ENCODE peak calls at places on chromosomes 7 and 10, in eight cellular contexts. D is suprapubic skin, O is upper lobe of left lung, Z is sigmoid colon, T is stomach, V is prostate gland, L is transverse colon, G is HCT116. M is an unnamed sample. For H3K9me3, the result is how much of the 10 kb centered on the place peaks cover.

GRCh38 chr10:102230264-102230860 is 4.3 kb downstream of the ELOVL3 start:
- DNase-seq in V (peak), G (peak), Z (no peak), L (peak), O (peak), D (no peak), T (peak), M (no peak)

GRCh38 chr7:77247206-77247850 is 47.7 kb upstream of the FGL2 start:
- DNase-seq in L (peak), Z (no peak), T (peak), G (peak), V (peak), O (no peak), D (peak), M (peak)

GRCh38 chr7:34821965-34822558 is 164.0 kb downstream of the NPSR1 start:
- DNase-seq in L (no peak), G (no peak), V (no peak), T (no peak), D (no peak), O (no peak), Z (no peak), M (no peak)

GRCh38 chr7:152089183-152089582 is 63.7 kb downstream of the GALNT11 start:
- DNase-seq in Z (no peak), D (no peak), V (no peak), G (no peak), L (no peak), O (no peak), T (no peak), M (no peak)

GRCh38 chr10:62527019-62527827 is 153.1 kb downstream of the ZNF365 start:
- DNase-seq in V (no peak), O (no peak), L (peak), G (no peak), Z (no peak), T (no peak), D (no peak), M (no peak)

GRCh38 chr7:148894596-148894995 is 10.5 kb upstream of the EZH2 start:
- DNase-seq in O (no peak), Z (no peak), G (no peak), L (no peak), D (no peak), V (no peak), T (no peak), M (no peak)

GRCh38 chr7:46494441-46494840 is 573.4 kb upstream of the IGFBP3 start:
- DNase-seq in V (no peak), T (no peak), O (no peak), L (no peak), G (no peak), D (no peak), Z (no peak), M (no peak)

GRCh38 chr7:131792311-131792710 is 235.9 kb upstream of the PODXL start:
- DNase-seq in Z (no peak), O (no peak), G (no peak), L (no peak), D (no peak), T (no peak), V (no peak), M (no peak)

GRCh38 chr10:19767876-19768275 is 48.4 kb upstream of the PLXDC2 start:
- DNase-seq in L (no peak), D (no peak), T (no peak), G (no peak), O (no peak), Z (no peak), V (no peak), M (no peak)

GRCh38 chr7:16063691-16064090 is 357.6 kb downstream of the CRPPA start:
- DNase-seq in O (no peak), L (no peak), Z (no peak), D (no peak), V (no peak), G (no peak), T (no peak), M (no peak)

GRCh38 chr7:33669251-33669670 is 236.1 kb upstream of the BMPER start:
- DNase-seq in L (no peak), O (no peak), D (no peak), Z (no peak), V (no peak), G (no peak), T (no peak), M (no peak)

GRCh38 chr10:28734940-28735759 is 57.8 kb downstream of the BAMBI start:
- DNase-seq in L (no peak), O (no peak), Z (no peak), T (no peak), V (no peak), G (peak), D (no peak), M (no peak)

GRCh38 chr10:100184426-100185219 is 1.2 kb downstream of the ERLIN1 start:
- DNase-seq in D (no peak), G (peak), L (no peak), V (no peak), T (no peak), Z (no peak), O (no peak), M (no peak)

GRCh38 chr7:25318077-25318476 is 89.8 kb upstream of the NPVF start:
- DNase-seq in V (no peak), G (no peak), Z (no peak), L (no peak), T (no peak), O (no peak), D (no peak), M (no peak)

GRCh38 chr7:73727963-73728362 is 8.5 kb upstream of the STX1A start:
- DNase-seq in T (no peak), V (no peak), O (no peak), D (no peak), G (no peak), Z (no peak), L (no peak), M (no peak)

GRCh38 chr10:7090529-7090928 is 320.3 kb downstream of the SFMBT2 start:
- DNase-seq in L (no peak), D (no peak), T (no peak), G (no peak), O (no peak), Z (peak), V (peak), M (no peak)

GRCh38 chr10:28569506-28570159 is 36.7 kb downstream of the WAC start:
- DNase-seq in D (no peak), T (no peak), L (no peak), Z (no peak), V (no peak), G (no peak), O (no peak), M (no peak)

GRCh38 chr7:84524714-84525694 is 330.4 kb upstream of the SEMA3A start:
- DNase-seq in V (no peak), O (no peak), L (no peak), D (peak), G (no peak), T (no peak), Z (peak), M (no peak)

GRCh38 chr10:69389827-69390490 is 26.8 kb downstream of the TACR2 start:
- DNase-seq in O (no peak), D (no peak), T (peak), V (peak), G (no peak), L (no peak), Z (no peak), M (no peak)

GRCh38 chr7:157996359-157997079 is 591.1 kb downstream of the PTPRN2 start:
- DNase-seq in L (no peak), O (no peak), V (no peak), G (no peak), Z (no peak), T (no peak), D (no peak), M (no peak)
- H3K9me3 ChIP-seq in L (under half), O (under half), V (under half), G (under half), Z (under half), T (under half), D (under half), M (under half)

DNA sequence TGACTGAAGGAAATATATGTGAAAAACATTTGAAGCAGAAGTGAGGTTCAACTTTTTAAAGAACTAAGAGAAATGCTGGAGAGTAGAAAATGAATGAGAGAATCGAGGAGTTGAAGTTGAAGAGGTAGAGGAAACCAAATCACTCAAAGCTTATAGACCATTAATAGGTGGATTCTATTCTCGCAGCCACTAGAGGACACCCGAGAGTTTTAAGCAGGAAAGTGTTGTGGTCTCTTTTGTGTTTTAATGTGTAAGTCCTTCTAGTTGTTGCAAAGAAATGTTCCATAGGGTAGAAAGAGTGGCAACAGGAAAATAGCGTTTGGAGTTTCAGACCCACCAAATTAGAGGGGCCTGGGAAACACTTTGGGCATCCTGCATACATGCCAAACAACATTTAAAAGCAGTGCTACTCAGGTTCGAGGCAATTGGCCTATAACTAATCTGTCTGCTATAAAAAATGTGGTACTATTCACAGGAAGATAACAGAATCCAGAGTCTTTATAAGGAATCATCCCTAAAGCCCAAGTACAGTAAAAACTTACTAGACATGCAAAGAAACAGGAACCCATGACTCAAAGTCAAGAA is 75.3 kb upstream of the TAS2R16 start:
- DNase-seq in Z (no peak), O (no peak), T (no peak), L (no peak), G (peak), D (no peak), V (no peak), M (peak)
- TF ChIP-seq CTCF in Z (no peak), O (no peak), T (no peak), L (no peak), G (peak), D (no peak), V (no peak), M (peak)

DNA sequence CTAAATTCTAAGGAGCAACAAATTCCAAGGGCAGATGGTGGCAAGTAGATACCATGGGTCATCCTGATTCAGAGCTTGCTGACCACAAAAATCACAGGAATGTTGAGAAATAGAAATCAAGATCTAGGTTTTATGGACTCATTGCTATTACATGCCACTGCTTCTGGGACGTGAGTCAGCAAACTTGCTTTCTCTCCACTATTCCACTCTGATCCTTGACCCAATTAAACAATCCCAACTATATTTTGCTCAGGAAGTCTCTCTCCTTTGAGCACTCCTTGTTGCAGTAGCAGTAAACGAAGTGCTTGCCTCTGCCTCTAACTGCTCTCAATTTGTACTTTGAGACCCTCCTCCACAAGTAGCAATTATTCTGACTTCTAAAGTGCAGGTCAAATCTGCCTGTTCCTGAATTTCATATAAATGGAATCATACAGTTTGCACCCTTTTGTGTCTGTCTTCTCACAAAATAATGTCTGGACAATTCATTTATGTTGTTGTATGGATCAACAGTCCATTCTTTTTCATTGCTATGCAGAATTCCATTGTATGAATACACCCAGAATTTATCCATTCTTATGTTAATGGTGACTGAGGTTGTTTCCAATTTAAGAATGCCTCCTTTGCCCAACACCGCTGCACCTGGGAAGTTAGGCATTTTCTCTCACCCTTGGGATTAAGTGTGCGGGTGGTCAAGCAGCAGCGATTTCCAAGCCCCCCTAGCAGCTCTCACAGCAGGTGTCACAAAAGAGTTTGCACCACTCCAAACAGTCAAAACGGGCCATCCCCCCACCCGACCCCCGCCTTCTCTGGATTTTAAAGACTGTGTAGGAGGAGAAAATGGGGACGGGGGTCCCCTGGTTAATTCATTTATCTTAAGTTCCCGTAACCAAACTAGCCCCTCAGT is 35.9 kb downstream of the ACSM6 start:
- DNase-seq in V (no peak), L (no peak), T (no peak), D (no peak), O (no peak), G (peak), Z (no peak), M (peak)
- TF ChIP-seq POLR2AphosphoS5 in V (no peak), L (no peak), T (no peak), D (no peak), O (peak), G (no peak), Z (no peak), M (no peak)

GRCh38 chr7:681551-682307 is 44.8 kb upstream of the DNAAF5 start:
- DNase-seq in V (no peak), L (no peak), G (no peak), D (peak), T (no peak), O (no peak), Z (peak), M (no peak)

GRCh38 chr7:680411-681127 is 45.9 kb upstream of the DNAAF5 start:
- DNase-seq in O (no peak), V (no peak), L (no peak), Z (peak), T (no peak), D (no peak), G (no peak), M (no peak)

GRCh38 chr7:684416-684815 is 42.1 kb upstream of the DNAAF5 start:
- DNase-seq in G (no peak), D (peak), L (no peak), V (no peak), Z (peak), T (no peak), O (no peak), M (no peak)

GRCh38 chr7:683526-684205 is 42.8 kb upstream of the DNAAF5 start:
- DNase-seq in V (no peak), D (peak), Z (peak), G (no peak), O (no peak), L (no peak), T (no peak), M (no peak)

GRCh38 chr7:682810-683209 is 43.7 kb upstream of the DNAAF5 start:
- DNase-seq in L (no peak), T (no peak), V (no peak), D (peak), Z (peak), O (no peak), G (no peak), M (no peak)
- H3K9me3 ChIP-seq in L (under half), T (under half), V (under half), D (under half), Z (under half), O (under half), G (under half), M (under half)

GRCh38 chr7:156478486-156478885 is 162.1 kb upstream of the RNF32 start:
- DNase-seq in D (no peak), Z (no peak), O (peak), L (no peak), T (no peak), V (no peak), G (no peak), M (no peak)

GRCh38 chr7:156473476-156474240 is 166.9 kb upstream of the RNF32 start:
- DNase-seq in V (peak), G (peak), T (peak), L (peak), O (no peak), D (no peak), Z (no peak), M (peak)

GRCh38 chr7:156475179-156475578 is 165.4 kb upstream of the RNF32 start:
- DNase-seq in O (no peak), V (no peak), L (no peak), Z (no peak), D (no peak), T (no peak), G (no peak), M (no peak)

GRCh38 chr7:156474241-156474743 is 166.3 kb upstream of the RNF32 start:
- DNase-seq in V (no peak), T (no peak), O (no peak), L (no peak), G (no peak), D (no peak), Z (no peak), M (peak)

GRCh38 chr7:156475666-156476065 is 164.9 kb upstream of the RNF32 start:
- DNase-seq in L (no peak), T (no peak), Z (no peak), O (no peak), G (peak), V (no peak), D (no peak), M (no peak)
- TF ChIP-seq CTCF in L (no peak), T (no peak), Z (no peak), O (no peak), G (no peak), V (no peak), D (no peak), M (no peak)

GRCh38 chr7:42237162-42237821 is at the start of gene GLI3:
- DNase-seq in L (peak), O (peak), Z (peak), V (peak), G (no peak), D (peak), T (peak), M (no peak)

GRCh38 chr7:42237891-42238531 is 1.0 kb upstream of the GLI3 start:
- DNase-seq in L (peak), D (peak), G (no peak), Z (peak), T (no peak), O (no peak), V (peak), M (no peak)

GRCh38 chr7:42236266-42237161 is 495 bp downstream of the GLI3 start:
- DNase-seq in Z (peak), O (peak), T (no peak), G (no peak), L (peak), V (peak), D (peak), M (no peak)

GRCh38 chr7:42240416-42240815 is 3.4 kb upstream of the GLI3 start:
- DNase-seq in T (no peak), L (no peak), V (no peak), D (no peak), Z (no peak), G (no peak), O (no peak), M (no peak)

DNA sequence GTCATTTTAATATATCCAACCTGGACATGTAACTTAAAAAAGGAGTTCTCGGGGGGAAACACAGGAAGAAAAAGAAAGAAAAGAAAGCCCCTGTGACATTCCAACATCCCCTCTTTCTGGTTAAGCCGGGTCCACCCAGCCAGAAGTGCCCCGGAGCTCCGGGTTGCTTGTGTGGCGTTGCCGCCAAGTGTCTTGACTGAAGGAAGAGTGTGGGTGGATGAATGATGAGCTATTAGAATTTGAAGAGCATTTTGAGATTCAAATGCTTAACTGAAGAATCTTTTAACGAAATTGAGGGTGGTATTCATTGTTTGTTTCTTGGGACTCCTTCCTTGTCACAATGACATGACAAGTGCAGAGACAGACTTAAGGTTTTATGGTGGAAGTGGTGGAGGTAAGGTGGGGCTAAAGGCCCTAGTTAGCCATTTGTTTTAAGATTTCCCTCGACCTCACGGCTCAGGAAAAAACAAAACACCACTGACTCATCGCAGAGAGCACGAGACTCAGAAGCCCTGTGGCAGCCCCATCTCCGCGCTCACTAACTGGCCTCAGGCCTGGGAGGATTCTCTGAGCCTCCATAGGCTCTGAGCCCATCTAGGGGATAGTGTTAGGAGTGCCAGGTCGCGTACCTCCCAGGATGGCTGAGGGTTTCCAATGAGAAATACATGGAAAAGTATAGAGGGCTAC is 1.8 kb upstream of the GLI3 start:
- DNase-seq in D (peak), O (no peak), L (peak), T (no peak), G (no peak), V (no peak), Z (peak), M (no peak)
- TF ChIP-seq POLR2AphosphoS5 in D (no peak), O (no peak), L (no peak), T (no peak), G (no peak), V (no peak), Z (peak), M (no peak)

GRCh38 chr7:150703209-150703608 is 13.2 kb upstream of the GIMAP1 start:
- DNase-seq in D (no peak), G (no peak), Z (no peak), V (no peak), L (no peak), O (no peak), T (no peak), M (no peak)
- H3K9me3 ChIP-seq in D (half or more), G (under half), Z (under half), V (under half), L (under half), O (half or more), T (under half), M (under half)

DNA sequence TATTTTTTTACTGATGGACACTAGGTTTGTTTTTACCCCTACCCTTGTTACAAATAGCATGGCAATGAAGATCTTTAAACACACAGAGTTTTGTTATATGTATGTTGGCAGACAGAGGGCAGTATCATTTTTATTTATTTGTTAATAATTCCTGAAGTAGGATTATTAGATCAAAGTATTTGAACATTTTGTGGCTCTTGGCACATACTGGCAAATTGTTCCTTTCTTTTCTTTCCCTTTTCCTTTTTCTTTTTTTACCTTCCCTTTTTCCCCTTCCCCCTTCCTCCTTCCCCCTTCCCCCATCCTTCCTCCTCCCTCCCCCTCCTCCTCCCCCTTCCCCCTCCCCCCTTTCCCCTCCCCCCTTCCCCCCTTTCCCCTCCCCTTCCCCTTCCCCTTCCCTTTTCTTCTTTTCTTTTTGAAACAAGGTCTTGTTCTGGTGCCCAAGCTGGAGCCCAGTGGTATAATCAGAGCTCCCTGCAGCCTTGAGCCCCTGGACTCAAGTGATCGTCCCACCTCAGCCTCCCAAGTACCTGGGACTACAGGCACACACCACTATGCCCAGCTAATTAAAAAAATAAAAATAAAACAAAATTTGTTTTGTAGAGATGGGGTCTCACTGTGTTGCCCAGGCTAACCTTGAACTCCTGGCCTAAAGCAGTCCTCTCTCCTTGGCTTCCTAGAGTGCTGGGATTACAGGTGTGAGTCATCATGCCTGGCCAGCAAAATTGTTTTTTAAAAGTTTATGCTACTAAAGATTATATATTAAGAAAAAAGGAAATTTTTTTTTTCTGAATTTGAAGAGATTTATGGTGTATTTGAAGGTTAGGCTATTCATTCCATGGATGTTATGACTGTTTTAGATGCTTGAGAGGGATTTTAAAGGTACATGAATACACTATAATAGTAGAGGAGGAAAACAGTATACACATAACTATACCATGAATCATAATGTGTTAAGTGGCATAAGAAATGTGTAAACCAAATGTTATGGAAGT is 39.3 kb downstream of the SEPTIN7 start:
- DNase-seq in G (peak), D (peak), Z (no peak), V (no peak), L (no peak), O (no peak), T (no peak), M (peak)
- TF ChIP-seq CTCF in G (peak), D (no peak), Z (no peak), V (no peak), L (no peak), O (no peak), T (no peak), M (peak)

GRCh38 chr7:41188163-41189130 is 514.4 kb downstream of the INHBA start:
- DNase-seq in V (no peak), D (no peak), L (no peak), O (no peak), G (no peak), T (no peak), Z (no peak), M (peak)
- TF ChIP-seq POLR2AphosphoS5 in V (peak), D (no peak), L (no peak), O (no peak), G (no peak), T (no peak), Z (no peak), M (no peak)